ENCODE peak calls at places on chromosomes 4 and X, in five cellular contexts. P, R, V, H and J are unnamed samples.

GRCh38 chrX:100829730-100830129 is 9.5 kb downstream of the CSTF2 start:
- DNase-seq in P (no peak), R (peak), V (no peak), H (no peak), J (no peak)

GRCh38 chrX:154991039-154991438 is 31.5 kb downstream of the F8 start:
- DNase-seq in P (no peak), R (peak), V (no peak), H (no peak), J (no peak)

GRCh38 chr4:64330143-64330542 is 79.1 kb downstream of the TECRL start:
- DNase-seq in P (no peak), R (no peak), V (no peak), H (no peak), J (no peak)

GRCh38 chr4:27861381-27861787 is 1000.7 kb downstream of the STIM2 start:
- DNase-seq in P (peak), R (no peak), V (no peak), H (peak), J (peak)

GRCh38 chrX:154429708-154430107 is 1.2 kb downstream of the ATP6AP1 start:
- DNase-seq in P (no peak), R (no peak), V (no peak), H (no peak), J (no peak)

GRCh38 chr4:183081116-183081469 is 18.0 kb upstream of the WWC2 start:
- DNase-seq in P (no peak), R (no peak), V (no peak), H (peak), J (no peak)

GRCh38 chrX:41178201-41178600 is 93.0 kb downstream of the USP9X start:
- DNase-seq in P (no peak), R (peak), V (no peak), H (no peak), J (no peak)

GRCh38 chr4:13881880-13882279 is 254.4 kb upstream of the BOD1L1 start:
- DNase-seq in P (no peak), R (no peak), V (no peak), H (no peak), J (no peak)

GRCh38 chr4:15873117-15873516 is 65.4 kb downstream of the FGFBP1 start:
- DNase-seq in P (no peak), R (no peak), V (no peak), H (no peak), J (no peak)

GRCh38 chr4:133148690-133149363 is at the start of gene PCDH10:
- DNase-seq in P (peak), R (no peak), V (peak), H (peak), J (no peak)

GRCh38 chrX:49053223-49054072 is 5.4 kb upstream of the CCDC120 start:
- DNase-seq in P (no peak), R (no peak), V (peak), H (peak), J (no peak)

GRCh38 chr4:36281384-36282106 is at the start of gene DTHD1:
- DNase-seq in P (no peak), R (no peak), V (no peak), H (no peak), J (no peak)

GRCh38 chr4:184265566-184266351 is 48.1 kb upstream of the ENPP6 start:
- DNase-seq in P (no peak), R (no peak), V (peak), H (no peak), J (peak)

GRCh38 chr4:57094482-57095223 is 15.5 kb downstream of the IGFBP7 start:
- DNase-seq in P (no peak), R (no peak), V (no peak), H (no peak), J (no peak)

GRCh38 chrX:78997870-78998558 is 52.8 kb downstream of the P2RY10 start:
- DNase-seq in P (no peak), R (no peak), V (peak), H (no peak), J (no peak)

GRCh38 chr4:24800273-24800880 is 5.0 kb downstream of the SOD3 start:
- DNase-seq in P (no peak), R (no peak), V (no peak), H (no peak), J (no peak)

GRCh38 chr4:118738999-118739690 is 54.0 kb downstream of the METTL14 start:
- DNase-seq in P (no peak), R (no peak), V (no peak), H (no peak), J (no peak)

GRCh38 chr4:128917781-128918180 is 108.3 kb downstream of the JADE1 start:
- DNase-seq in P (no peak), R (peak), V (no peak), H (no peak), J (no peak)

GRCh38 chr4:188053302-188053701 is 56.1 kb downstream of the TRIML2 start:
- DNase-seq in P (no peak), R (no peak), V (no peak), H (no peak), J (no peak)

GRCh38 chr4:77927991-77928925 is 65.6 kb downstream of the MRPL1 start:
- DNase-seq in P (no peak), R (no peak), V (no peak), H (peak), J (no peak)

GRCh38 chr4:52317981-52318380 is 266.9 kb downstream of the SPATA18 start:
- DNase-seq in P (no peak), R (no peak), V (no peak), H (no peak), J (no peak)

GRCh38 chr4:7192252-7193039 is at the start of gene SORCS2:
- DNase-seq in P (no peak), R (no peak), V (peak), H (peak), J (no peak)

GRCh38 chr4:71593306-71593705 is 190.6 kb downstream of the GC start:
- DNase-seq in P (peak), R (no peak), V (no peak), H (no peak), J (no peak)

GRCh38 chr4:85457752-85458467 is 17.0 kb upstream of the ARHGAP24 start:
- DNase-seq in P (no peak), R (no peak), V (no peak), H (no peak), J (no peak)

GRCh38 chrX:100872161-100872560 is 2.0 kb downstream of the NOX1 start:
- DNase-seq in P (no peak), R (no peak), V (no peak), H (no peak), J (no peak)

GRCh38 chr4:148634476-148634875 is 192.3 kb upstream of the NR3C2 start:
- DNase-seq in P (no peak), R (no peak), V (no peak), H (no peak), J (no peak)

GRCh38 chrX:12153741-12154140 is 15.5 kb downstream of the FRMPD4 start:
- DNase-seq in P (no peak), R (no peak), V (no peak), H (no peak), J (no peak)

GRCh38 chrX:48864210-48864609 is 28.8 kb upstream of the PCSK1N start:
- DNase-seq in P (no peak), R (no peak), V (peak), H (peak), J (no peak)

GRCh38 chr4:148004228-148004813 is 272.4 kb downstream of the ARHGAP10 start:
- DNase-seq in P (no peak), R (no peak), V (no peak), H (no peak), J (no peak)

GRCh38 chr4:95386410-95386809 is 162.4 kb downstream of the UNC5C start:
- DNase-seq in P (no peak), R (no peak), V (no peak), H (no peak), J (no peak)

GRCh38 chr4:101238706-101239105 is 108.6 kb downstream of the PPP3CA start:
- DNase-seq in P (no peak), R (no peak), V (no peak), H (no peak), J (no peak)

GRCh38 chrX:64394874-64395567 is at the start of gene MTMR8:
- DNase-seq in P (peak), R (peak), V (peak), H (no peak), J (peak)
- TF ChIP-seq RAD21 in P (no peak), R (no peak), V (no peak), H (no peak), J (no peak)

GRCh38 chr4:1290165-1290977 is 680 bp downstream of the MAEA start:
- DNase-seq in P (no peak), R (no peak), V (peak), H (no peak), J (no peak)
- TF ChIP-seq SP1 in P (no peak), R (no peak), V (no peak), H (no peak), J (no peak)

DNA sequence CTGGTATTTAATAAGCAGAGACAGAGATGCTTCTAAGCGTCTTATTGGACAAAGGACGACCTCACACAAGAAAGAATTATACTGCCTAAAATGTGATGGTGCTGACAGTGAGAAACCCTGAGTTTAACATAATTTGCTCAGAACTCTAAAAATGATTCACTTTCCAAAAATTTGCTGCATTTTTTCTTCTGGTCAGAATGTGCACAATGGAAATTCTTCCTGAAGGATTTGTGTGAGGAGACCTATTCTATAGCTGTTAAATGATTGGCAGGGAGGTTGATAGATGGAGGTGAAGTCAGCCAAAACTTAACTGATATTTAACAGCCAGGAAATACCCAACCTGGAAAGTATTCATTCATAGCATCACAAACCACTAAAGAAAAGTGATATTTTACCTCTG is 1.7 kb downstream of the MAGEC3 start:
- DNase-seq in P (no peak), R (no peak), V (no peak), H (no peak), J (no peak)
- TF ChIP-seq RAD21 in P (no peak), R (no peak), V (no peak), H (no peak), J (no peak)

GRCh38 chr4:6095023-6095817 is 77.0 kb upstream of the C4orf50 start:
- DNase-seq in P (no peak), R (no peak), V (no peak), H (no peak), J (no peak)
- TF ChIP-seq SP1 in P (no peak), R (no peak), V (no peak), H (no peak), J (no peak)

GRCh38 chr4:80386281-80386886 is 50.9 kb downstream of the CFAP299 start:
- DNase-seq in P (no peak), R (no peak), V (no peak), H (no peak), J (no peak)
- TF ChIP-seq RAD21 in P (no peak), R (no peak), V (no peak), H (no peak), J (no peak)